ENCODE peak calls at places on chromosomes 2 and 18, in five cellular contexts. D is astrocyte of the spinal cord; J is GM23248; N is AG08396; P is CD8-positive, alpha-beta memory T cell. K is an unnamed sample.

GRCh38 chr18:23626451-23627279 is 36.0 kb downstream of the ANKRD29 start:
- DNase-seq in J (peak), P (no peak), N (no peak), D (peak), K (no peak)

GRCh38 chr2:239313776-239314175 is 87.0 kb downstream of the HDAC4 start:
- DNase-seq in P (no peak), D (no peak), J (no peak), N (no peak), K (no peak)

GRCh38 chr18:23943104-23943503 is 71.5 kb upstream of the TTC39C start:
- DNase-seq in N (no peak), P (no peak), D (no peak), J (no peak), K (no peak)

GRCh38 chr2:80545420-80546192 is 241.1 kb upstream of the LRRTM1 start:
- DNase-seq in J (no peak), N (no peak), D (no peak), P (no peak), K (no peak)

GRCh38 chr2:241818943-241819270 is 9.9 kb downstream of the NEU4 start:
- DNase-seq in P (no peak), D (no peak), J (no peak), N (no peak), K (no peak)

GRCh38 chr2:109647636-109648035 is 33.5 kb downstream of the SOWAHC start:
- DNase-seq in N (peak), P (no peak), J (peak), D (peak), K (no peak)

GRCh38 chr2:3130889-3131635 is 246.6 kb downstream of the EIPR1 start:
- DNase-seq in P (no peak), D (no peak), N (no peak), J (no peak), K (peak)

GRCh38 chr2:41141146-41141791 is 689.4 kb upstream of the SLC8A1 start:
- DNase-seq in P (no peak), D (no peak), J (no peak), N (no peak), K (no peak)

GRCh38 chr18:69795785-69796184 is 151.9 kb downstream of the CD226 start:
- DNase-seq in P (no peak), D (peak), J (peak), N (peak), K (no peak)

GRCh38 chr18:28404721-28405120 is 227.8 kb upstream of the CDH2 start:
- DNase-seq in D (no peak), P (no peak), J (peak), N (no peak), K (no peak)

GRCh38 chr2:46257476-46257875 is 39.7 kb upstream of the EPAS1 start:
- DNase-seq in D (peak), P (no peak), N (peak), J (peak), K (no peak)

GRCh38 chr18:47050468-47050867 is 15.0 kb upstream of the ELOA2 start:
- DNase-seq in N (peak), P (no peak), D (peak), J (peak), K (no peak)

GRCh38 chr2:160205511-160205910 is 5.4 kb upstream of the ITGB6 start:
- DNase-seq in P (no peak), J (peak), D (peak), N (peak), K (peak)

GRCh38 chr2:185219981-185220380 is 518.6 kb upstream of the FSIP2 start:
- DNase-seq in D (peak), N (no peak), J (no peak), P (no peak), K (no peak)

GRCh38 chr18:50806208-50806616 is 13.6 kb downstream of the MRO start:
- DNase-seq in N (no peak), J (no peak), P (no peak), D (no peak), K (no peak)

GRCh38 chr2:213089438-213089837 is 62.0 kb downstream of the IKZF2 start:
- DNase-seq in D (no peak), P (no peak), N (peak), J (peak), K (no peak)

K was measured in osteocyte.